ENCODE peak calls at places on chromosome 14, in seven cellular contexts. O, L, W, N, U, E and X are unnamed samples.

GRCh38 chr14:23512156-23512555 is 39.4 kb downstream of the ZFHX2 start:
- DNase-seq in O (no peak), L (peak; percentile 54), E (no peak), U (no peak), W (no peak), N (no peak), X (peak; percentile 4)

GRCh38 chr14:77033622-77034521 is 5.4 kb upstream of the IRF2BPL start:
- DNase-seq in N (peak; percentile 69), L (peak; percentile 75), O (peak; percentile 89), U (peak; percentile 91), E (peak; percentile 78), W (no peak), X (peak; percentile 84)

GRCh38 chr14:69355155-69355954 is 42.7 kb downstream of the ERH start:
- DNase-seq in W (no peak), N (no peak), L (no peak), U (no peak), E (no peak), O (no peak), X (no peak)

GRCh38 chr14:99818503-99819036 is 25.4 kb downstream of the EML1 start:
- DNase-seq in L (no peak), N (no peak), U (no peak), O (no peak), W (no peak), E (no peak), X (no peak)

GRCh38 chr14:76083796-76084195 is 67.9 kb upstream of the GPATCH2L start:
- DNase-seq in L (no peak), O (no peak), N (no peak), U (no peak), E (no peak), W (no peak), X (no peak)

GRCh38 chr14:76844223-76844622 is 18.0 kb downstream of the LRRC74A start:
- DNase-seq in N (no peak), W (no peak), O (peak; percentile 70), U (peak; percentile 76), E (no peak), L (no peak), X (no peak)

GRCh38 chr14:91940209-91940608 is 7.3 kb downstream of the FBLN5 start:
- DNase-seq in U (no peak), E (no peak), W (no peak), N (no peak), L (no peak), O (no peak), X (no peak)

GRCh38 chr14:77760381-77761204 is at the start of gene SNW1:
- DNase-seq in E (peak; percentile 93), L (peak; percentile 94), N (peak; percentile 48), W (peak; percentile 89), O (peak; percentile 91), U (peak; percentile 96), X (peak; percentile 96)

GRCh38 chr14:91273885-91274273 is 29.4 kb upstream of the GPR68 start:
- DNase-seq in U (no peak), N (no peak), E (no peak), W (no peak), O (no peak), L (no peak), X (no peak)

GRCh38 chr14:75982724-75983358 is 1.0 kb upstream of the TGFB3 start:
- DNase-seq in O (peak; percentile 82), U (no peak), W (no peak), N (no peak), E (no peak), L (no peak), X (no peak)

GRCh38 chr14:75234173-75234855 is 44.3 kb upstream of the FOS start:
- DNase-seq in E (no peak), U (no peak), O (peak; percentile 34), N (no peak), L (no peak), W (no peak), X (no peak)

GRCh38 chr14:52240623-52241022 is 26.9 kb upstream of the PTGDR start:
- DNase-seq in E (no peak), U (no peak), O (no peak), W (no peak), N (no peak), L (no peak), X (no peak)

GRCh38 chr14:34498684-34499412 is 36.8 kb upstream of the SPTSSA start:
- DNase-seq in W (no peak), L (no peak), O (no peak), E (no peak), U (no peak), N (no peak), X (peak; percentile 38)

GRCh38 chr14:89625208-89625987 is 208.4 kb upstream of the FOXN3 start:
- DNase-seq in U (no peak), W (no peak), L (no peak), O (peak; percentile 47), N (no peak), E (no peak), X (no peak)

GRCh38 chr14:71287567-71287966 is 380.3 kb downstream of the PCNX1 start:
- DNase-seq in E (no peak), L (no peak), N (no peak), O (no peak), U (no peak), W (no peak), X (no peak)

GRCh38 chr14:89400529-89400928 is 16.5 kb downstream of the FOXN3 start:
- DNase-seq in N (no peak), W (no peak), O (no peak), U (no peak), E (no peak), L (no peak), X (no peak)

GRCh38 chr14:60637490-60638452 is 11.5 kb downstream of the SIX1 start:
- DNase-seq in O (no peak), L (no peak), W (no peak), U (no peak), N (no peak), E (no peak), X (no peak)

GRCh38 chr14:35317820-35318219 is 25.6 kb downstream of the PSMA6 start:
- DNase-seq in N (no peak), L (no peak), O (no peak), U (no peak), W (no peak), E (no peak), X (no peak)

GRCh38 chr14:63362305-63362914 is 43.7 kb upstream of the GPHB5 start:
- DNase-seq in N (no peak), L (no peak), O (no peak), W (no peak), E (no peak), U (no peak), X (no peak)

GRCh38 chr14:73474952-73475351 is 15.8 kb upstream of the RIOX1 start:
- DNase-seq in L (no peak), O (no peak), U (no peak), N (no peak), W (no peak), E (no peak), X (no peak)

GRCh38 chr14:100804558-100805309 is 21.2 kb upstream of the MEG3 start:
- DNase-seq in U (no peak), N (no peak), E (no peak), W (no peak), O (no peak), L (no peak), X (no peak)